ENCODE peak calls at places on chromosome 2, in six cellular contexts. K, V, R, O, C and S are unnamed samples.

GRCh38 chr2:8872821-8873432 is 35.5 kb upstream of the KIDINS220 start:
- DNase-seq in K (no peak), V (peak; percentile 71), R (no peak), O (no peak), C (peak; percentile 58), S (peak; percentile 55)

GRCh38 chr2:71637736-71638135 is 184.4 kb downstream of the DYSF start:
- DNase-seq in K (peak; percentile 10), V (no peak), R (no peak), O (no peak), C (no peak), S (no peak)

GRCh38 chr2:174681983-174682577 is 82.2 kb downstream of the CHRNA1 start:
- DNase-seq in K (peak; percentile 46), V (peak; percentile 29), R (no peak), O (no peak), C (no peak), S (peak; percentile 73)

GRCh38 chr2:215920244-215921100 is 92.9 kb downstream of the MREG start:
- DNase-seq in K (peak; percentile 62), V (peak; percentile 89), R (peak; percentile 30), O (peak; percentile 20), C (peak; percentile 78), S (peak; percentile 55)

GRCh38 chr2:6986251-6986893 is 69.2 kb downstream of the RNF144A start:
- DNase-seq in K (no peak), V (peak; percentile 39), R (no peak), O (no peak), C (no peak), S (no peak)

GRCh38 chr2:71578665-71579371 is 125.5 kb downstream of the DYSF start:
- DNase-seq in K (no peak), V (no peak), R (peak; percentile 69), O (no peak), C (no peak), S (no peak)

GRCh38 chr2:46945671-46946070 is 30.1 kb upstream of the MCFD2 start:
- DNase-seq in K (no peak), V (no peak), R (no peak), O (no peak), C (peak; percentile 82), S (no peak)

GRCh38 chr2:46669996-46670793 is 190.8 kb downstream of the TMEM247 start:
- DNase-seq in K (no peak), V (peak; percentile 51), R (no peak), O (no peak), C (no peak), S (no peak)

GRCh38 chr2:235497096-235497495 is 3.3 kb downstream of the AGAP1 start:
- DNase-seq in K (no peak), V (no peak), R (no peak), O (no peak), C (peak; percentile 29), S (no peak)

GRCh38 chr2:235494716-235495372 is 1.0 kb downstream of the AGAP1 start:
- DNase-seq in K (no peak), V (peak; percentile 33), R (no peak), O (no peak), C (no peak), S (no peak)

GRCh38 chr2:235496239-235496621 is 2.4 kb downstream of the AGAP1 start:
- DNase-seq in K (no peak), V (no peak), R (no peak), O (no peak), C (peak; percentile 42), S (no peak)

GRCh38 chr2:235493775-235494715 is at the start of gene AGAP1:
- DNase-seq in K (peak; percentile 88), V (peak; percentile 90), R (peak; percentile 73), O (no peak), C (peak; percentile 64), S (peak; percentile 53)

GRCh38 chr2:235495373-235496238 is 1.8 kb downstream of the AGAP1 start:
- DNase-seq in K (no peak), V (no peak), R (no peak), O (no peak), C (peak; percentile 20), S (no peak)
- TF ChIP-seq CTCF in K (no peak), V (peak; percentile 17), R (no peak), O (no peak), C (no peak), S (no peak)

DNA sequence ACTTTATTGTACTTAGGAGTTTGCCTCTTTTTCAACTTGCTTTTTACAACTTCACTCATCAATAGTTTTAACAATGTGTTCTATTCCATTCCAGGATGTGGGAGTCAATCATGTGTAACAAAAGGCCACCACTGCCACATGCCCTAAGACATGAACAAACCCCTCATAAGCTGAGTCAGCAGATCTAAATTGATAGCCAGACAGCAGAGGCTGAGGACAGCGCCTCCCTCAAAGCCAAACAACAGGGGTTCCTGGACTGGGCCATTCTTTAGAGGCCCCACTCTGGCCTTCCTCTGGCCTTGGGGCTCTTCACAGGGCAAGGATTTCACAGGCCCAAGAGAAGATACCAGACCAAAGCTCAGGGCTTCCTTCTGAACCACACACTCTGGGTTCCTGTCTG is 265.7 kb downstream of the TNS1 start:
- DNase-seq in K (no peak), V (no peak), R (no peak), O (no peak), C (no peak), S (no peak)
- TF ChIP-seq CTCF in K (no peak), V (no peak), R (no peak), O (no peak), C (no peak), S (no peak)

DNA sequence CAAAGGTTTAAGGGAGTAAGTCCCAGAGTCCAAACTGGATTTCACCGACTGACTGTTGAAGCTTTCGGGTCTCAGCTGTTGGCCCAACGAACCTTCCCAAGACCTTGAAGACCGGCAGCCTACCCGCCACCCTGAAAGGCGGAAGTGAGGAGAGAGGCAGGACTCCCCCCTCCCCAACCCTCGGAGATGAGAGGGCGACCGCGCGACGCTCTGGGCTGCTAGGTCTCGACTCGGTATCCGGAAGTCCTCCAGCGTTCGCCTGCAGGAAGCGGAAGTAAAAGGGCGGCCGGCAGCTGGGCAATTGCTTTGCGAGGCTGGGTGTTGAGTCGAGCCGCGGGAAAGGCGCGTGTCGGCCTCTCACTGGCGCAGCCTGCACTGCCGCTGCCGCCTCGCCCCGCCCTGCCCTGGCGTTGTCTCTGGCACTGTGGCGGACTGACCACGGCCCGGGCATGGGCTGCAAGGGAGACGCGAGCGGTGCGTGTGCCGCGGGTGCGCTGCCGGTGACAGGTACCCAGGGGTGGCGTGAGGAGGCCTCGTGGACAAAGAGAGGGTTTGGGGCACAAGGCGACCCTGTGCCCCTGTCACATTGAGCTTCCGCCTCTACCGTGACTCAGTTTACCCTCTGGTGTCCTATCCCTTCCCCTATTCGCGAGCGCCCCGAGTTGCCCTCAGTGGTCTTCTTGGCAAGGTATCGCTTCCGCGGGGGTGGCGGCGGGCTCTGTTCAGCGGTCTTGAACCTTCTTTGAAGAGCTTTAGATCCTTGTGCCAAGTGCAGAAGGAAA is at the start of gene UGGT1:
- DNase-seq in K (peak; percentile 98), V (peak; percentile 98), R (peak; percentile 77), O (peak; percentile 87), C (peak; percentile 98), S (peak; percentile 96)
- TF ChIP-seq CTCF in K (no peak), V (no peak), R (no peak), O (no peak), C (no peak), S (no peak)

GRCh38 chr2:100013892-100014677 is 128.3 kb downstream of the AFF3 start:
- DNase-seq in K (peak; percentile 55), V (peak; percentile 97), R (peak; percentile 19), O (no peak), C (no peak), S (no peak)
- TF ChIP-seq CTCF in K (peak; percentile 20), V (peak; percentile 34), R (no peak), O (no peak), C (no peak), S (no peak)

GRCh38 chr2:64386676-64387075 is 67.3 kb upstream of the LGALSL start:
- DNase-seq in K (no peak), V (no peak), R (no peak), O (no peak), C (no peak), S (no peak)
- TF ChIP-seq CTCF in K (no peak), V (no peak), R (no peak), O (no peak), C (no peak), S (no peak)

DNA sequence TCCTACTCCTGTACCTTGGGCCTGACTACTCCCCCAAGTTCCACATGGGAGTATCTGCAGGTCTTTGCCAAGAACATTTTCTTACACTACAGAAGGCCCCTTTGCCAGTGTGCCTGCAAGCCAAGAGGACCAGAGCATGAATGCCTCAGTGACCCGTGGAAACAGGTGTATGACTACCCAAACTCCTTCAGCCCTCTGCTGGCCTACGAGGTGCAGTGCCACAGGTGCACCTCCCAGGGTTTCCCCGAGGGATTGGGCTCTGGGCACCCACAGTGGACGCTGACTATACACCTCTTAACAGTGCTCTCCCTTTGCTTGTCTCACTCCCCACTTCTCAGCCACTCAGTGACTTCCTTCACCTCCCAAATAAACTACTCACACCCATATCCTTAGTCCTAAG is 91.4 kb downstream of the COL6A3 start:
- DNase-seq in K (peak; percentile 59), V (no peak), R (no peak), O (no peak), C (peak; percentile 28), S (no peak)
- TF ChIP-seq CTCF in K (peak; percentile 70), V (peak; percentile 43), R (peak; percentile 14), O (no peak), C (peak; percentile 51), S (peak; percentile 25)

GRCh38 chr2:101942846-101943245 is 48.9 kb upstream of the IL1R2 start:
- DNase-seq in K (no peak), V (no peak), R (no peak), O (no peak), C (no peak), S (no peak)
- TF ChIP-seq CTCF in K (no peak), V (no peak), R (no peak), O (no peak), C (no peak), S (no peak)

GRCh38 chr2:33134086-33134763 is 187.5 kb downstream of the LTBP1 start:
- DNase-seq in K (no peak), V (peak; percentile 99), R (peak; percentile 45), O (no peak), C (no peak), S (no peak)
- TF ChIP-seq CTCF in K (no peak), V (peak; percentile 25), R (no peak), O (no peak), C (no peak), S (no peak)